ENCODE peak calls at places on chromosomes 2 and 18, in four cellular contexts. One of them, this sample, is unnamed.

GRCh38 chr2:23713352-23713751 is 213.6 kb downstream of the ATAD2B start:
- DNase-seq in CD8-positive, alpha-beta memory T cell: no peak
- DNase-seq in effector memory CD4-positive, alpha-beta T cell: no peak
- DNase-seq in MCF 10A: no peak
- DNase-seq in this sample: no peak

GRCh38 chr2:160209457-160209856 is 9.4 kb upstream of the ITGB6 start:
- DNase-seq in effector memory CD4-positive, alpha-beta T cell: no peak
- DNase-seq in CD8-positive, alpha-beta memory T cell: no peak
- DNase-seq in MCF 10A: no peak
- DNase-seq in this sample: no peak

GRCh38 chr2:9107168-9108025 is 99.2 kb upstream of the ASAP2 start:
- DNase-seq in MCF 10A: peak; percentile 50
- DNase-seq in effector memory CD4-positive, alpha-beta T cell: no peak
- DNase-seq in CD8-positive, alpha-beta memory T cell: no peak
- DNase-seq in this sample: peak; percentile 36

GRCh38 chr18:44880170-44880569 is 199.5 kb downstream of the SETBP1 start:
- DNase-seq in MCF 10A: no peak
- DNase-seq in effector memory CD4-positive, alpha-beta T cell: no peak
- DNase-seq in CD8-positive, alpha-beta memory T cell: no peak
- DNase-seq in this sample: no peak

GRCh38 chr2:45577426-45577825 is 33.6 kb downstream of the SRBD1 start:
- DNase-seq in MCF 10A: no peak
- DNase-seq in CD8-positive, alpha-beta memory T cell: no peak
- DNase-seq in effector memory CD4-positive, alpha-beta T cell: no peak
- DNase-seq in this sample: no peak

GRCh38 chr2:161913865-161914264 is 160.2 kb downstream of the DPP4 start:
- DNase-seq in MCF 10A: peak; percentile 56
- DNase-seq in effector memory CD4-positive, alpha-beta T cell: no peak
- DNase-seq in CD8-positive, alpha-beta memory T cell: no peak
- DNase-seq in this sample: no peak

GRCh38 chr2:176317246-176318065 is 48.2 kb downstream of the MTX2 start:
- DNase-seq in CD8-positive, alpha-beta memory T cell: no peak
- DNase-seq in effector memory CD4-positive, alpha-beta T cell: no peak
- DNase-seq in MCF 10A: no peak
- DNase-seq in this sample: no peak

GRCh38 chr2:72915907-72916742 is 1.2 kb upstream of the EMX1 start:
- DNase-seq in effector memory CD4-positive, alpha-beta T cell: no peak
- DNase-seq in CD8-positive, alpha-beta memory T cell: peak; percentile 46
- DNase-seq in MCF 10A: peak; percentile 24
- DNase-seq in this sample: peak; percentile 87

GRCh38 chr18:27184115-27185024 is 738 bp downstream of the CHST9 start:
- DNase-seq in effector memory CD4-positive, alpha-beta T cell: no peak
- DNase-seq in CD8-positive, alpha-beta memory T cell: no peak
- DNase-seq in MCF 10A: no peak
- DNase-seq in this sample: no peak

GRCh38 chr2:8584174-8585066 is 97.4 kb upstream of the ID2 start:
- DNase-seq in MCF 10A: no peak
- DNase-seq in effector memory CD4-positive, alpha-beta T cell: no peak
- DNase-seq in CD8-positive, alpha-beta memory T cell: no peak
- DNase-seq in this sample: no peak

GRCh38 chr18:3217930-3218647 is 1.7 kb downstream of the MYOM1 start:
- DNase-seq in CD8-positive, alpha-beta memory T cell: no peak
- DNase-seq in MCF 10A: peak; percentile 36
- DNase-seq in effector memory CD4-positive, alpha-beta T cell: no peak
- DNase-seq in this sample: peak; percentile 67

GRCh38 chr2:70574618-70575017 is 21.0 kb upstream of the TGFA start:
- DNase-seq in MCF 10A: no peak
- DNase-seq in CD8-positive, alpha-beta memory T cell: no peak
- DNase-seq in effector memory CD4-positive, alpha-beta T cell: no peak
- DNase-seq in this sample: no peak

GRCh38 chr2:141941224-141941714 is 189.5 kb downstream of the LRP1B start:
- DNase-seq in MCF 10A: no peak
- DNase-seq in CD8-positive, alpha-beta memory T cell: no peak
- DNase-seq in effector memory CD4-positive, alpha-beta T cell: no peak
- DNase-seq in this sample: no peak

GRCh38 chr18:21650301-21650700 is 38.2 kb downstream of the SNRPD1 start:
- DNase-seq in CD8-positive, alpha-beta memory T cell: no peak
- DNase-seq in MCF 10A: no peak
- DNase-seq in effector memory CD4-positive, alpha-beta T cell: no peak
- DNase-seq in this sample: no peak

GRCh38 chr2:44937688-44938240 is 3.7 kb upstream of the SIX3 start:
- DNase-seq in effector memory CD4-positive, alpha-beta T cell: no peak
- DNase-seq in MCF 10A: no peak
- DNase-seq in CD8-positive, alpha-beta memory T cell: no peak
- DNase-seq in this sample: no peak

GRCh38 chr2:1491751-1492150 is 78.5 kb downstream of the TPO start:
- DNase-seq in effector memory CD4-positive, alpha-beta T cell: no peak
- DNase-seq in CD8-positive, alpha-beta memory T cell: no peak
- DNase-seq in MCF 10A: no peak
- DNase-seq in this sample: no peak

GRCh38 chr2:54047076-54047475 is 68.3 kb upstream of the ACYP2 start:
- DNase-seq in MCF 10A: peak; percentile 72
- DNase-seq in effector memory CD4-positive, alpha-beta T cell: no peak
- DNase-seq in CD8-positive, alpha-beta memory T cell: no peak
- DNase-seq in this sample: no peak

GRCh38 chr2:236167297-236168109 is 683 bp downstream of the GBX2 start:
- DNase-seq in MCF 10A: no peak
- DNase-seq in effector memory CD4-positive, alpha-beta T cell: no peak
- DNase-seq in CD8-positive, alpha-beta memory T cell: no peak
- DNase-seq in this sample: peak; percentile 42

GRCh38 chr18:78241535-78242306 is 737.9 kb upstream of the SALL3 start:
- DNase-seq in effector memory CD4-positive, alpha-beta T cell: no peak
- DNase-seq in CD8-positive, alpha-beta memory T cell: no peak
- DNase-seq in MCF 10A: no peak
- DNase-seq in this sample: no peak

GRCh38 chr2:204664708-204665121 is 119.4 kb downstream of the PARD3B start:
- DNase-seq in MCF 10A: peak; percentile 23
- DNase-seq in CD8-positive, alpha-beta memory T cell: no peak
- DNase-seq in effector memory CD4-positive, alpha-beta T cell: no peak
- DNase-seq in this sample: peak; percentile 43

GRCh38 chr2:99495461-99495860 is 5.6 kb upstream of the REV1 start:
- DNase-seq in MCF 10A: no peak
- DNase-seq in effector memory CD4-positive, alpha-beta T cell: no peak
- DNase-seq in CD8-positive, alpha-beta memory T cell: no peak
- DNase-seq in this sample: no peak

GRCh38 chr18:10663750-10664149 is 137.9 kb downstream of the NAPG start:
- DNase-seq in CD8-positive, alpha-beta memory T cell: no peak
- DNase-seq in effector memory CD4-positive, alpha-beta T cell: no peak
- DNase-seq in MCF 10A: no peak
- DNase-seq in this sample: no peak

GRCh38 chr2:200617089-200618050 is 31.6 kb downstream of the AOX1 start:
- DNase-seq in MCF 10A: no peak
- DNase-seq in CD8-positive, alpha-beta memory T cell: no peak
- DNase-seq in effector memory CD4-positive, alpha-beta T cell: no peak
- DNase-seq in this sample: no peak

GRCh38 chr2:108637304-108637669 is 82.0 kb upstream of the RANBP2 start:
- DNase-seq in CD8-positive, alpha-beta memory T cell: no peak
- DNase-seq in effector memory CD4-positive, alpha-beta T cell: no peak
- DNase-seq in MCF 10A: peak; percentile 46
- DNase-seq in this sample: no peak

GRCh38 chr2:158984554-158985207 is 16.2 kb downstream of the TANC1 start:
- DNase-seq in effector memory CD4-positive, alpha-beta T cell: no peak
- DNase-seq in CD8-positive, alpha-beta memory T cell: no peak
- DNase-seq in MCF 10A: peak; percentile 26
- DNase-seq in this sample: no peak

GRCh38 chr2:120538691-120539420 is 192.9 kb downstream of the INHBB start:
- DNase-seq in effector memory CD4-positive, alpha-beta T cell: no peak
- DNase-seq in MCF 10A: peak; percentile 85
- DNase-seq in CD8-positive, alpha-beta memory T cell: no peak
- DNase-seq in this sample: no peak

GRCh38 chr2:25103287-25103871 is 61.5 kb downstream of the EFR3B start:
- DNase-seq in MCF 10A: peak; percentile 68
- DNase-seq in CD8-positive, alpha-beta memory T cell: no peak
- DNase-seq in effector memory CD4-positive, alpha-beta T cell: no peak
- DNase-seq in this sample: no peak

GRCh38 chr2:216520156-216520555 is 21.5 kb downstream of the RPL37A start:
- DNase-seq in MCF 10A: no peak
- DNase-seq in CD8-positive, alpha-beta memory T cell: no peak
- DNase-seq in effector memory CD4-positive, alpha-beta T cell: no peak
- DNase-seq in this sample: no peak

GRCh38 chr2:240127351-240127750 is 8.8 kb downstream of the COPS9 start:
- DNase-seq in effector memory CD4-positive, alpha-beta T cell: no peak
- DNase-seq in MCF 10A: no peak
- DNase-seq in CD8-positive, alpha-beta memory T cell: no peak
- DNase-seq in this sample: no peak

GRCh38 chr2:45748239-45748638 is 96.8 kb downstream of the PRKCE start:
- DNase-seq in effector memory CD4-positive, alpha-beta T cell: no peak
- DNase-seq in CD8-positive, alpha-beta memory T cell: no peak
- DNase-seq in MCF 10A: no peak
- DNase-seq in this sample: no peak

GRCh38 chr2:75595541-75596395 is 35.0 kb upstream of the EVA1A start:
- DNase-seq in MCF 10A: peak; percentile 45
- DNase-seq in CD8-positive, alpha-beta memory T cell: no peak
- DNase-seq in effector memory CD4-positive, alpha-beta T cell: no peak
- DNase-seq in this sample: no peak

GRCh38 chr2:48719480-48720177 is 35.9 kb downstream of the LHCGR start:
- DNase-seq in CD8-positive, alpha-beta memory T cell: no peak
- DNase-seq in effector memory CD4-positive, alpha-beta T cell: no peak
- DNase-seq in MCF 10A: no peak
- DNase-seq in this sample: no peak

GRCh38 chr2:164903944-164904343 is 51.4 kb downstream of the SLC38A11 start:
- DNase-seq in MCF 10A: peak; percentile 18
- DNase-seq in CD8-positive, alpha-beta memory T cell: no peak
- DNase-seq in effector memory CD4-positive, alpha-beta T cell: no peak
- DNase-seq in this sample: no peak

GRCh38 chr2:7905756-7906155 is 776.1 kb upstream of the ID2 start:
- DNase-seq in MCF 10A: no peak
- DNase-seq in CD8-positive, alpha-beta memory T cell: no peak
- DNase-seq in effector memory CD4-positive, alpha-beta T cell: no peak
- DNase-seq in this sample: no peak

GRCh38 chr2:138948070-138948539 is 167.9 kb upstream of the NXPH2 start:
- DNase-seq in CD8-positive, alpha-beta memory T cell: no peak
- DNase-seq in MCF 10A: peak; percentile 92
- DNase-seq in effector memory CD4-positive, alpha-beta T cell: no peak
- DNase-seq in this sample: no peak

GRCh38 chr2:241037498-241037897 is 39.1 kb downstream of the SNED1 start:
- DNase-seq in CD8-positive, alpha-beta memory T cell: no peak
- DNase-seq in MCF 10A: no peak
- DNase-seq in effector memory CD4-positive, alpha-beta T cell: no peak
- DNase-seq in this sample: no peak